ENCODE peak calls at places on chromosome 17, in five cellular contexts. F is HepG2, G is Calu3, Y is head of caudate nucleus, R is AG10803. X is an unnamed sample.

GRCh38 chr17:34379876-34380275 is 16.8 kb upstream of the CCL1 start:
- DNase-seq in F (no peak), G (no peak), Y (no peak), R (peak), X (no peak)

GRCh38 chr17:37700881-37701280 is 44.0 kb downstream of the HNF1B start:
- DNase-seq in F (no peak), G (no peak), Y (no peak), R (no peak), X (peak)

GRCh38 chr17:46764709-46765401 is 53.6 kb downstream of the WNT3 start:
- DNase-seq in F (no peak), G (no peak), Y (peak), R (peak), X (peak)

GRCh38 chr17:49404906-49405305 is 9.8 kb downstream of the PHB1 start:
- DNase-seq in F (no peak), G (no peak), Y (no peak), R (no peak), X (no peak)

GRCh38 chr17:56835259-56835575 is 1.3 kb downstream of the DGKE start:
- DNase-seq in F (no peak), G (no peak), Y (no peak), R (no peak), X (no peak)

GRCh38 chr17:83189013-83189672 is 109.7 kb downstream of the METRNL start:
- DNase-seq in F (no peak), G (no peak), Y (peak), R (no peak), X (no peak)

GRCh38 chr17:80992077-80992947 is 671 bp downstream of the CHMP6 start:
- DNase-seq in F (no peak), G (no peak), Y (no peak), R (no peak), X (no peak)

GRCh38 chr17:57135748-57136342 is 50.8 kb downstream of the AKAP1 start:
- DNase-seq in F (peak), G (no peak), Y (no peak), R (no peak), X (no peak)

GRCh38 chr17:50653738-50654137 is 19.1 kb downstream of the ABCC3 start:
- DNase-seq in F (no peak), G (no peak), Y (no peak), R (no peak), X (no peak)

GRCh38 chr17:3915642-3916012 is 638 bp downstream of the P2RX1 start:
- DNase-seq in F (no peak), G (no peak), Y (no peak), R (no peak), X (no peak)

GRCh38 chr17:2634361-2634960 is 41.0 kb downstream of the PAFAH1B1 start:
- DNase-seq in F (no peak), G (peak), Y (no peak), R (peak), X (peak)

GRCh38 chr17:2598166-2598565 is 4.7 kb downstream of the PAFAH1B1 start:
- DNase-seq in F (no peak), G (no peak), Y (peak), R (peak), X (peak)

GRCh38 chr17:77666881-77667395 is 291.6 kb upstream of the TNRC6C start:
- DNase-seq in F (no peak), G (no peak), Y (no peak), R (no peak), X (no peak)

GRCh38 chr17:5115673-5116651 is at the start of gene USP6:
- DNase-seq in F (no peak), G (no peak), Y (peak), R (no peak), X (no peak)

GRCh38 chr17:44522883-44523671 is 19.9 kb upstream of the GPATCH8 start:
- DNase-seq in F (peak), G (peak), Y (no peak), R (peak), X (peak)

GRCh38 chr17:47708864-47709541 is 15.0 kb downstream of the TBKBP1 start:
- DNase-seq in F (no peak), G (no peak), Y (peak), R (no peak), X (no peak)

GRCh38 chr17:19346351-19347255 is 15.9 kb downstream of the B9D1 start:
- DNase-seq in F (peak), G (no peak), Y (peak), R (peak), X (peak)

GRCh38 chr17:32801193-32801592 is 75.7 kb downstream of the MYO1D start:
- DNase-seq in F (no peak), G (no peak), Y (no peak), R (no peak), X (no peak)

GRCh38 chr17:16933317-16934132 is 38.4 kb downstream of the TNFRSF13B start:
- DNase-seq in F (no peak), G (no peak), Y (no peak), R (no peak), X (peak)